ENCODE peak calls at places on chromosomes 2 and 18, in six cellular contexts. One of them, this sample, is unnamed.

GRCh38 chr2:12819098-12819465 is 102.3 kb downstream of the TRIB2 start:
- DNase-seq in GM23338: peak
- DNase-seq in WTC11: no peak
- DNase-seq in K562: no peak
- DNase-seq in H1: no peak
- DNase-seq in GM12878: no peak
- DNase-seq in this sample: no peak

GRCh38 chr2:226431301-226431955 is 368.2 kb downstream of the IRS1 start:
- DNase-seq in GM23338: no peak
- DNase-seq in WTC11: no peak
- DNase-seq in K562: no peak
- DNase-seq in H1: no peak
- DNase-seq in GM12878: no peak
- DNase-seq in this sample: peak

GRCh38 chr2:200253631-200254030 is 52.9 kb upstream of the SPATS2L start:
- DNase-seq in GM23338: no peak
- DNase-seq in WTC11: no peak
- DNase-seq in K562: no peak
- DNase-seq in H1: no peak
- DNase-seq in GM12878: no peak
- DNase-seq in this sample: no peak

GRCh38 chr2:184154438-184154837 is 443.9 kb upstream of the ZNF804A start:
- DNase-seq in GM23338: peak
- DNase-seq in WTC11: no peak
- DNase-seq in K562: no peak
- DNase-seq in H1: no peak
- DNase-seq in GM12878: no peak
- DNase-seq in this sample: no peak

GRCh38 chr2:120678251-120678650 is 57.4 kb upstream of the GLI2 start:
- DNase-seq in GM23338: no peak
- DNase-seq in WTC11: no peak
- DNase-seq in K562: no peak
- DNase-seq in H1: no peak
- DNase-seq in GM12878: no peak
- DNase-seq in this sample: no peak

GRCh38 chr2:172416447-172417058 is 10.8 kb upstream of the ITGA6 start:
- DNase-seq in GM23338: no peak
- DNase-seq in WTC11: no peak
- DNase-seq in K562: no peak
- DNase-seq in H1: no peak
- DNase-seq in GM12878: no peak
- DNase-seq in this sample: no peak

GRCh38 chr18:73199151-73199550 is 331.4 kb upstream of the NETO1 start:
- DNase-seq in GM23338: no peak
- DNase-seq in WTC11: no peak
- DNase-seq in K562: no peak
- DNase-seq in H1: no peak
- DNase-seq in GM12878: no peak
- DNase-seq in this sample: no peak

GRCh38 chr2:196331816-196332215 is 160.4 kb upstream of the STK17B start:
- DNase-seq in GM23338: no peak
- DNase-seq in WTC11: no peak
- DNase-seq in K562: no peak
- DNase-seq in H1: no peak
- DNase-seq in GM12878: no peak
- DNase-seq in this sample: no peak

GRCh38 chr2:162490052-162490717 is 146.3 kb downstream of the GCA start:
- DNase-seq in GM23338: no peak
- DNase-seq in WTC11: no peak
- DNase-seq in K562: no peak
- DNase-seq in H1: no peak
- DNase-seq in GM12878: peak
- DNase-seq in this sample: peak

GRCh38 chr2:177753682-177754475 is 318.7 kb downstream of the PDE11A start:
- DNase-seq in GM23338: peak
- DNase-seq in WTC11: peak
- DNase-seq in K562: peak
- DNase-seq in H1: no peak
- DNase-seq in GM12878: no peak
- DNase-seq in this sample: no peak

GRCh38 chr2:223797811-223798721 is 39.3 kb downstream of the AP1S3 start:
- DNase-seq in GM23338: peak
- DNase-seq in WTC11: no peak
- DNase-seq in K562: no peak
- DNase-seq in H1: no peak
- DNase-seq in GM12878: peak
- DNase-seq in this sample: peak

GRCh38 chr18:34493099-34493544 is 217.0 kb upstream of the DTNA start:
- DNase-seq in GM23338: peak
- DNase-seq in WTC11: peak
- DNase-seq in K562: no peak
- DNase-seq in H1: peak
- DNase-seq in GM12878: no peak
- DNase-seq in this sample: peak

DNA sequence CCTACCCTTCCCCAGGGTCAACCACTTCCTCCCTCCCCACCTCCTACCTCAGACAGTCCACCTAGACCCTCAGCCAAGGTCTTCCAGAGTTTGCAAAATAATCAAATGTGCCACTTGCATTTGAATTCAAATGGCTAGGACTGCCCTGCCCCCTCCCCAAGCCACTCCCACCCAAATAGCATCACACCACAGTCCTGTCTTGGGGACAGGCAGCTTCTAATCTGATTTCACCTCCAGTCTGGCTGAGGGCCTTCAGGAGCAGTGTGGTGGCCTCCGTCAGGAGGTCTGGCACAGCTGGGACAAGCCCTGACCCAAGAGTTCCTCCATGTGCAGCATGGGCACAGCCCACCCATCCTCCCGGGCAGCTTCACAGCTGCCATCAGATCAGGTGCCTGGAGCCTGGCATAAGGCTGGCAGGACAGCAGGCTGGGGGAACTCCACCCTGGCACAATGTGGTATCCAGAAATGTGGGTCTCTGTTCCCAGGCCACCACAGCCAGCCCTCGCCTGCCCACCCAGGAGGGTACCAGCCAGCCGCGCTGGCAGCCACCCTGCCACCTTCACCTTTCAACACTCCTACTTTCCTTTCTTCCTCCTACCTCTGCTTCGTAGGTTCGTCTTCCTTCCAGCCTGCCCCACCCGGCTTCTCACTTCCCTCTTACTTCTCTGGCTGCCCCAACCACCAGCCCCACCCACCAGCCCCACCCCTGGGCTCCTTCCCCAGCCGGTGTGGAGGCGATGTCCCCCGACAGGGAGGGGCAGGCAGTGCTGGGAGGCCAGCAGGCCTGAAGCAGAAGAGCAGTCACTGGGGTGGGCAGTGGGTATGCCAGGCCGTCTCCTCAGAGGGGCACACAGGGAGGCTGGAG is at the start of gene CAPG:
- DNase-seq in GM23338: no peak
- DNase-seq in WTC11: peak
- DNase-seq in K562: peak
- DNase-seq in H1: peak
- DNase-seq in GM12878: no peak
- DNase-seq in this sample: no peak
- TF ChIP-seq CREB1 in GM23338: no peak
- TF ChIP-seq CREB1 in WTC11: no peak
- TF ChIP-seq CREB1 in K562: no peak
- TF ChIP-seq CREB1 in H1: no peak
- TF ChIP-seq CREB1 in GM12878: no peak
- TF ChIP-seq CREB1 in this sample: no peak

GRCh38 chr2:212733273-212733672 is 194.7 kb upstream of the ERBB4 start:
- DNase-seq in GM23338: no peak
- DNase-seq in WTC11: no peak
- DNase-seq in K562: no peak
- DNase-seq in H1: no peak
- DNase-seq in GM12878: no peak
- DNase-seq in this sample: no peak
- TF ChIP-seq CREB1 in GM23338: no peak
- TF ChIP-seq CREB1 in WTC11: no peak
- TF ChIP-seq CREB1 in K562: no peak
- TF ChIP-seq CREB1 in H1: no peak
- TF ChIP-seq CREB1 in GM12878: peak
- TF ChIP-seq CREB1 in this sample: no peak

GRCh38 chr2:211928186-211928585 is 610.4 kb downstream of the ERBB4 start:
- DNase-seq in GM23338: no peak
- DNase-seq in WTC11: no peak
- DNase-seq in K562: no peak
- DNase-seq in H1: no peak
- DNase-seq in GM12878: no peak
- DNase-seq in this sample: no peak
- TF ChIP-seq CREB1 in GM23338: no peak
- TF ChIP-seq CREB1 in WTC11: no peak
- TF ChIP-seq CREB1 in K562: no peak
- TF ChIP-seq CREB1 in H1: no peak
- TF ChIP-seq CREB1 in GM12878: no peak
- TF ChIP-seq CREB1 in this sample: no peak

GRCh38 chr2:71066856-71067255 is 1.6 kb upstream of the NAGK start:
- DNase-seq in GM23338: no peak
- DNase-seq in WTC11: no peak
- DNase-seq in K562: no peak
- DNase-seq in H1: no peak
- DNase-seq in GM12878: no peak
- DNase-seq in this sample: no peak
- TF ChIP-seq CREB1 in GM23338: no peak
- TF ChIP-seq CREB1 in WTC11: no peak
- TF ChIP-seq CREB1 in K562: no peak
- TF ChIP-seq CREB1 in H1: no peak
- TF ChIP-seq CREB1 in GM12878: no peak
- TF ChIP-seq CREB1 in this sample: no peak

GRCh38 chr2:174338626-174339570 is 4.1 kb downstream of the SP9 start:
- DNase-seq in GM23338: peak
- DNase-seq in WTC11: peak
- DNase-seq in K562: no peak
- DNase-seq in H1: no peak
- DNase-seq in GM12878: no peak
- DNase-seq in this sample: no peak
- TF ChIP-seq CREB1 in GM23338: no peak
- TF ChIP-seq CREB1 in WTC11: no peak
- TF ChIP-seq CREB1 in K562: no peak
- TF ChIP-seq CREB1 in H1: no peak
- TF ChIP-seq CREB1 in GM12878: no peak
- TF ChIP-seq CREB1 in this sample: no peak

GRCh38 chr2:171391532-171391931 is 42.3 kb downstream of the METTL8 start:
- DNase-seq in GM23338: no peak
- DNase-seq in WTC11: no peak
- DNase-seq in K562: no peak
- DNase-seq in H1: no peak
- DNase-seq in GM12878: no peak
- DNase-seq in this sample: no peak
- TF ChIP-seq CREB1 in GM23338: no peak
- TF ChIP-seq CREB1 in WTC11: no peak
- TF ChIP-seq CREB1 in K562: no peak
- TF ChIP-seq CREB1 in H1: no peak
- TF ChIP-seq CREB1 in GM12878: no peak
- TF ChIP-seq CREB1 in this sample: no peak

This sample was measured in HepG2.